ENCODE peak calls at places on chromosomes 7 and 10, in nine cellular contexts. O is psoas muscle; C is activated CD8-positive, alpha-beta memory T cell treated with anti-CD3 and anti-CD28 coated beads, Interleukin-2, amount 50 U/mL, for 48 hours; L is activated CD4-positive, alpha-beta memory T cell treated with anti-CD3 and anti-CD28 coated beads, Interleukin-2, amount 10 ng/mL, durations not matched to agents 7 days and 5 days; G is head of caudate nucleus; M is cerebellum; X is GM12865; H is PC-9; U is suprapubic skin. J is an unnamed sample.

GRCh38 chr10:114703377-114704125 is 45.5 kb upstream of the ABLIM1 start:
- DNase-seq in G (no peak), U (no peak), O (no peak), C (no peak), H (no peak), X (peak), L (no peak), M (no peak), J (no peak)

GRCh38 chr10:36147529-36147928 is 505.4 kb upstream of the FZD8 start:
- DNase-seq in M (no peak), H (no peak), L (no peak), O (no peak), X (no peak), C (no peak), U (no peak), G (no peak), J (no peak)

GRCh38 chr7:44575054-44575453 is 1.3 kb upstream of the DDX56 start:
- DNase-seq in M (no peak), C (no peak), G (no peak), O (no peak), X (no peak), H (no peak), U (no peak), L (no peak), J (no peak)

GRCh38 chr7:76292206-76292573 is 10.3 kb upstream of the HSPB1 start:
- DNase-seq in G (no peak), U (no peak), M (no peak), O (peak), H (no peak), C (no peak), L (no peak), X (no peak), J (no peak)

GRCh38 chr10:128848807-128849206 is 618.2 kb upstream of the MGMT start:
- DNase-seq in H (no peak), M (no peak), C (no peak), G (no peak), O (no peak), L (no peak), U (no peak), X (no peak), J (no peak)

GRCh38 chr10:110642204-110642979 is 1.7 kb upstream of the RBM20 start:
- DNase-seq in U (no peak), O (no peak), X (no peak), C (no peak), L (no peak), G (no peak), H (no peak), M (no peak), J (no peak)

GRCh38 chr7:157529768-157530560 is 193.2 kb downstream of the DNAJB6 start:
- DNase-seq in X (no peak), M (no peak), G (no peak), C (peak), U (peak), O (peak), L (peak), H (no peak), J (no peak)

GRCh38 chr7:100034871-100035510 is 14.6 kb upstream of the ZSCAN21 start:
- DNase-seq in X (no peak), M (no peak), H (no peak), O (no peak), U (no peak), C (no peak), G (no peak), L (no peak), J (no peak)

GRCh38 chr10:59880976-59881510 is 25.3 kb downstream of the CCDC6 start:
- DNase-seq in L (peak), C (peak), U (no peak), X (peak), G (no peak), M (no peak), H (no peak), O (no peak), J (no peak)

GRCh38 chr7:17058568-17058967 is 176.8 kb upstream of the AGR3 start:
- DNase-seq in O (no peak), G (no peak), C (no peak), X (no peak), L (no peak), H (no peak), M (no peak), U (no peak), J (no peak)

GRCh38 chr7:84105582-84105981 is 89.0 kb downstream of the SEMA3A start:
- DNase-seq in U (no peak), C (no peak), M (no peak), X (no peak), L (no peak), G (no peak), H (no peak), O (no peak), J (no peak)

J was measured in NT2/D1.